ENCODE peak calls at places on chromosome 20, in seven cellular contexts. T is CD4-positive, alpha-beta T cell; B is body of pancreas; N is omental fat pad; E is sciatic nerve; Y is foreskin keratinocyte; X is K562. P is an unnamed sample.

GRCh38 chr20:36461600-36462439 is 79.5 kb upstream of the MYL9 start:
- ATAC-seq in X (peak; percentile 28), N (no peak), E (peak; percentile 27), T (peak; percentile 16), Y (no peak), B (peak; percentile 52), P (peak; percentile 0)

GRCh38 chr20:38842017-38842416 is 36.5 kb downstream of the PPP1R16B start:
- ATAC-seq in X (no peak), B (no peak), T (no peak), Y (no peak), N (no peak), E (no peak), P (no peak)

GRCh38 chr20:54680439-54680838 is 205.0 kb downstream of the DOK5 start:
- ATAC-seq in Y (no peak), T (no peak), E (no peak), N (no peak), B (no peak), X (no peak), P (no peak)

GRCh38 chr20:61771805-61772350 is 293.8 kb downstream of the TAF4 start:
- ATAC-seq in N (no peak), T (no peak), X (no peak), Y (no peak), B (no peak), E (no peak), P (no peak)

GRCh38 chr20:47774081-47774777 is 11.1 kb downstream of the SULF2 start:
- ATAC-seq in N (no peak), B (peak; percentile 71), T (no peak), E (no peak), Y (no peak), X (no peak), P (peak; percentile 29)

GRCh38 chr20:53399592-53400335 is 193.9 kb downstream of the ZNF217 start:
- ATAC-seq in X (peak; percentile 75), E (peak; percentile 20), N (no peak), T (no peak), Y (no peak), B (no peak), P (no peak)

GRCh38 chr20:16560661-16561060 is 12.6 kb downstream of the KIF16B start:
- ATAC-seq in Y (no peak), N (no peak), X (no peak), T (no peak), B (no peak), E (no peak), P (no peak)

GRCh38 chr20:5402903-5403531 is 86.3 kb upstream of the PROKR2 start:
- ATAC-seq in T (no peak), B (no peak), N (no peak), Y (peak; percentile 73), E (no peak), X (peak; percentile 93), P (peak; percentile 63)

GRCh38 chr20:37677969-37678610 is 15.7 kb upstream of the CTNNBL1 start:
- ATAC-seq in X (no peak), E (no peak), Y (no peak), N (no peak), T (no peak), B (no peak), P (no peak)

GRCh38 chr20:17555106-17555505 is 14.8 kb upstream of the DSTN start:
- ATAC-seq in T (no peak), N (no peak), B (no peak), Y (no peak), E (no peak), X (no peak), P (no peak)

GRCh38 chr20:48794360-48794759 is 33.4 kb downstream of the PREX1 start:
- ATAC-seq in B (no peak), Y (no peak), N (no peak), E (no peak), T (no peak), X (no peak), P (no peak)

GRCh38 chr20:33609504-33609903 is 52.6 kb upstream of the C20orf144 start:
- ATAC-seq in X (no peak), Y (no peak), N (no peak), B (no peak), E (no peak), T (no peak), P (no peak)

GRCh38 chr20:46261456-46262253 is 46.6 kb downstream of the CDH22 start:
- ATAC-seq in X (no peak), E (no peak), B (no peak), Y (no peak), T (no peak), N (no peak), P (no peak)

P was measured in esophagus mucosa.